ENCODE peak calls at places on chromosomes 13 and 19, in five cellular contexts. X, B, V, P and K are unnamed samples.

GRCh38 chr13:74406439-74406838 is 272.2 kb upstream of the KLF12 start:
- DNase-seq in P (no peak), B (no peak), X (no peak), V (no peak), K (no peak)

GRCh38 chr19:49497047-49497789 is 984 bp downstream of the RPS11 start:
- DNase-seq in B (no peak), V (peak; percentile 88), P (peak; percentile 47), X (peak; percentile 60), K (peak; percentile 92)

GRCh38 chr19:12156254-12157058 is at the start of gene ZNF625:
- DNase-seq in B (no peak), V (peak; percentile 90), P (peak; percentile 85), X (peak; percentile 84), K (peak; percentile 97)

GRCh38 chr13:43663474-43664090 is 123.2 kb downstream of the ENOX1 start:
- DNase-seq in X (peak; percentile 42), B (no peak), P (no peak), V (no peak), K (no peak)

GRCh38 chr13:109101550-109102144 is 472.2 kb downstream of the MYO16 start:
- DNase-seq in P (no peak), V (no peak), X (no peak), B (no peak), K (no peak)

GRCh38 chr19:3618144-3618810 is 8.3 kb downstream of the CACTIN start:
- DNase-seq in V (no peak), P (no peak), X (peak; percentile 73), B (no peak), K (no peak)

GRCh38 chr13:24834902-24835510 is 71.0 kb downstream of the RNF17 start:
- DNase-seq in X (no peak), V (no peak), B (no peak), P (no peak), K (no peak)

GRCh38 chr13:107211073-107211472 is 643.1 kb upstream of the ARGLU1 start:
- DNase-seq in P (peak; percentile 93), V (peak; percentile 74), B (peak; percentile 22), X (peak; percentile 81), K (peak; percentile 91)

GRCh38 chr19:16373539-16373938 is 48.9 kb downstream of the KLF2 start:
- DNase-seq in X (peak; percentile 56), B (no peak), P (peak; percentile 70), V (no peak), K (no peak)

GRCh38 chr19:37999309-38000213 is 92.6 kb downstream of the SIPA1L3 start:
- DNase-seq in V (peak; percentile 72), X (peak; percentile 98), B (peak; percentile 88), P (peak; percentile 99), K (no peak)

GRCh38 chr19:48724796-48725753 is 5.5 kb upstream of the MAMSTR start:
- DNase-seq in B (peak; percentile 72), X (peak; percentile 97), P (peak; percentile 88), V (no peak), K (peak; percentile 61)

GRCh38 chr13:33642374-33643065 is 175.4 kb upstream of the RFC3 start:
- DNase-seq in B (no peak), V (peak; percentile 78), P (no peak), X (peak; percentile 89), K (peak; percentile 46)

GRCh38 chr19:18503971-18504885 is 17.6 kb downstream of the ELL start:
- DNase-seq in X (no peak), P (no peak), B (no peak), V (no peak), K (no peak)

GRCh38 chr13:113934576-113934975 is 39.3 kb downstream of the C13orf46 start:
- DNase-seq in X (no peak), B (no peak), V (peak; percentile 44), P (no peak), K (peak; percentile 72)

GRCh38 chr13:49110122-49110831 is 109.9 kb upstream of the MLNR start:
- DNase-seq in X (peak; percentile 93), V (peak; percentile 81), P (peak; percentile 78), B (peak; percentile 83), K (peak; percentile 73)

GRCh38 chr13:42078113-42078769 is 29.8 kb downstream of the DGKH start:
- DNase-seq in V (no peak), B (no peak), X (no peak), P (no peak), K (no peak)
- TF ChIP-seq CTCF in V (no peak), B (no peak), X (no peak), P (no peak), K (no peak)

GRCh38 chr13:36728006-36728405 is 54.2 kb downstream of the SERTM1 start:
- DNase-seq in B (no peak), X (no peak), P (no peak), V (no peak), K (no peak)

GRCh38 chr13:36718146-36718545 is 44.3 kb downstream of the SERTM1 start:
- DNase-seq in P (no peak), V (no peak), B (no peak), X (peak; percentile 73), K (no peak)

GRCh38 chr13:36718686-36719085 is 44.9 kb downstream of the SERTM1 start:
- DNase-seq in V (no peak), X (peak; percentile 44), B (no peak), P (no peak), K (no peak)

GRCh38 chr13:36725936-36726335 is 52.1 kb downstream of the SERTM1 start:
- DNase-seq in B (no peak), X (no peak), P (no peak), V (no peak), K (no peak)

DNA sequence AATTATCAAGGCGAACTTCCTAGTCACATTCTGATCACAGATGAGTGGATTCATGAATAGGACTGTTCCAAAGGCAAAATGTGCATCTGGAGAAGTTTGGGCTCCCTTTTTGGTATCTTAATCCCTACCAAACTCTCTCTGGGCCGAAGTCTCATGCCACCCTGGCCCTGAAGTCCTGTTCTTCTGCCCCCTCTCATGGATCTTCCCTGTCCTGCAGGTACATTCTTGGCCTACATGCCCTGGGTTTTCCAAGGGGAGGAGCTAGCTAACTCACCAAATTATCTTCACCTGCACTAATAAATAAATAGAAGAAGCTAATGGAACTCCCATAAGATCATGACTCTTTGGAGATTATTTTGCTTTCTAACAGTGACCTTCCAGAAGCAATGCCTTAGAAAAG is 50.3 kb downstream of the SERTM1 start:
- DNase-seq in X (no peak), B (no peak), V (no peak), P (no peak), K (no peak)
- TF ChIP-seq CTCF in X (no peak), B (no peak), V (no peak), P (no peak), K (no peak)

DNA sequence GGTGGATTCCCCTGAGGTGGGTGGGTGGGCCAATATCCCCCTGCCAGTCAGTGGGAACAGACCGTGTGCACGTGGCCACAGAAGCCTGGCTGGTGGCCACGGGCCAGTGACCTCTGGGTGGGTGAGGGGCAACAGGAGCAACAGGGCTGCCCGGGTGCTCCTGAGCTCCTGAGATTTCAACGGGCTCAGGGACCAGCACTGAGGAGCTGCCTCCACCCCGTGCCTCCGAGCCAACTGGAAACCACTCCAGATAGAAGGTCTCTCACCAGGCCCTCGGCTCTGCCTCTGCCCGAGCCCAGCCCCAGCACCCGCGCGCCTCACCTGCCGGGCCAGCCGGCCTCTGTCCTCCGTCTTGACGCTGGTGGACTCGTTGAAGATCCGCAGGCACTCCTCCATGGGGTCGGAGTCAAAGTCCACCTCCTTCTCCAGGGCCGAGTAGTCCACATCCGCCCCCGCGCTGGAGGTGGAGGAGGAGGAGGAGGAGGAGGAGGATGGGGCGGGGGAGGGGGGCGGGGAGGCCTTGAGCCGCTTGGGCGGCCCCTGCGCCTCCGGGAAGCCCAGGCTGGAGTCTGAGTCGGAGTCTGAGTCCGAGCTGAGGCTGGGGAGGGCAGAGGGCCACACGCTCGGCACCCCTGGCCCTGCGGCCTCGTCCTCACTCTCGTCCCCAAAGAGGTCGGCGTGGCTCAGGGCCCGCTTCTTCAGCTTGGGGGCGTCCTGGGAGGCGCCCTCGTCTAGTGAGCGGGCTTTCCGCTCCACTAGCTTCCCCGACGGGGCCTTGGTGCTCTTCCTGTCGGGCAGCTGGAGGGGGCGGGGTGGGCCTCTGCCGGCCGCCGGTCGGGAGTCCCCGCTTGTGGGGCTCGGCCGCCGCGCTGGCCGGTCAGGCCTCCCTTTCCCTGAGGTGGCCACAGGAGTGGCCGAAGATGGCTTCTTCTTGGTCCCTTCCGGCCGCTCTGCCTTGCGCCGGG is 14.8 kb upstream of the ATP8B3 start:
- DNase-seq in P (no peak), B (no peak), X (no peak), V (no peak), K (no peak)
- TF ChIP-seq CTCF in P (no peak), B (no peak), X (no peak), V (no peak), K (no peak)

GRCh38 chr19:8456064-8456463 is 11.3 kb downstream of the HNRNPM start:
- DNase-seq in V (no peak), B (no peak), P (no peak), X (no peak), K (no peak)
- TF ChIP-seq CTCF in V (no peak), B (no peak), P (peak; percentile 52), X (peak; percentile 18), K (no peak)

DNA sequence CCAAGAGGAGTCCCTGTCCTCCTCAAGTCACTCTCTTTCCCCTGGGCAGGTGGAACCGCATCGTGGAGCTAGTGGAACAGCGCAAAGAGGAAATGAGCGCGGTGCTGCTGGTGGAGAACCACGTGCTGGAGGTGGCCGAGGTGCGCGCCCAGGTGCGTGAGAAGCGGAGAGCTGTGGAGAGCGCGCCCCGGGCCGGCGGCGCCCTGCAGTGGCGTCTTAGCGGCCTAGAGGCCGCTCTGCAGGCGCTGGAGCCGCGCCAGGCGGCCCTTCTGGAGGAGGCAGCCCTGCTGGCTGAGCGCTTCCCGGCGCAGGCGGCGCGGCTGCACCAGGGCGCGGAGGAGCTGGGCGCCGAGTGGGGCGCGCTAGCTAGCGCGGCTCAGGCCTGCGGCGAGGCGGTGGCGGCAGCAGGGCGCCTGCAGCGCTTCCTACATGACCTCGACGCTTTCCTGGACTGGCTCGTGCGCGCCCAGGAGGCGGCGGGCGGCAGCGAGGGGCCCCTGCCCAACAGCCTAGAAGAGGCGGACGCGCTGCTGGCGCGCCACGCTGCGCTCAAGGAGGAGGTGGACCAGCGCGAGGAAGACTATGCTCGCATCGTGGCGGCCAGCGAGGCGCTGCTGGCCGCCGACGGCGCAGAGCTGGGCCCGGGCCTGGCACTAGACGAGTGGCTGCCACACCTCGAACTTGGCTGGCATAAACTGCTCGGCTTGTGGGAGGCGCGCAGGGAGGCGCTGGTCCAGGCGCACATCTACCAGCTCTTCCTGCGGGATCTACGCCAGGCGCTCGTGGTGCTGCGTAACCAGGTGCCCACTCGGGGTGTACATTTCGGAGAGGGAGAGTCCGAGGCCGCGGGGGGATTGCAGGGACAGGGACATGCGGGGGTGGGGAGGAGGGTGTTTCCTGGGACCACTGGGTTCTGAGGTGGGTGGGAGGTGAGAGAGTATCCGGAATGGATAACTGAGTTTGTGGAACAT is 52.8 kb downstream of the SPTBN4 start:
- DNase-seq in P (peak; percentile 10), X (no peak), B (no peak), V (no peak), K (no peak)
- TF ChIP-seq CTCF in P (no peak), X (no peak), B (peak; percentile 15), V (no peak), K (no peak)

DNA sequence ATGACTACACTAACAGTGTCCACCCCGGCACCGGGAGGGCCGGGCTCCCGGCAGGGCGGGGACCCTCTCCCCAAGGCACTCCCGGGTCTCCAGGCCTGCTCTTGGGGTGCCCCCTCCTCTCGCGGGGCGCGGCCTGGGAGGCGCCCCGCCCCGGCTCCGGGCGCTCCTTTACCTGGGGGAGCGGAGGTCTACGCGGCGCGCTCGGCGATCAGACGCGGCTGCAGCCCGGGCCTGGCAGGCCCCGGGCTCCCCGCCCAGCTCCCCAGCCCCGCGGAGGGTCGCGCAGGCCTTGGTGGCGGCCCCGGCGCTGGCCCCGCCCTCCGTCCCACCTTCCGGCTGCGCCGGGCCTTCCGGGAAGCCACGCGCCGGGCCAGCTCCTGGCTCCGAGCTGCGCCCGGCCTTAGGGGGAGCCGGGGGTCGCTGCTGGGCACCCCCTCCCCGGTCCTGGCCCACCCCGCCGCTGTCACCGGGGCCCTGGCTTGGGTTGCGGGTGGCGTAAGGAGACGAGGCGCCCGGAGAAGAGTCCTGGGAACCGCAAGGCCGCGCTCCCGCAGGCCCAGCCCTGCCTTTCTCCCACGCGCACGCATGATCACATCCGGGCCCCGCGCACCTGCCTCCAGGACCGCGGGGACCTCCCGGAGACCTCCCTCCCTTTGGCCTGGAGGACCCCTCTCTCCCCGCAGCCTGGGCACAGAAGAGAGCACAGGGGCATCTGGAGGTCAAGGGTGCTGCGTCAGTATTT is at the start of gene C19orf12:
- DNase-seq in X (peak; percentile 29), P (no peak), B (no peak), V (no peak), K (peak; percentile 90)
- TF ChIP-seq CTCF in X (no peak), P (no peak), B (no peak), V (no peak), K (no peak)